ENCODE peak calls at places on chromosomes 12 and 14, in four cellular contexts. M is endothelial cell, D is prostate gland, Z is upper lobe of left lung. P is an unnamed sample.
A peak's percentile ranks its signal among the peaks of the same experiment; 100 is the strongest.

GRCh38 chr12:22935090-22935489 is 310.1 kb downstream of the ETNK1 start:
- DNase-seq in D (no peak), Z (no peak), M (no peak), P (no peak)

GRCh38 chr12:88764781-88765470 is 184.7 kb upstream of the KITLG start:
- DNase-seq in D (no peak), Z (no peak), M (no peak), P (no peak)

GRCh38 chr12:30850684-30851083 is 75.9 kb upstream of the TSPAN11 start:
- DNase-seq in Z (no peak), D (no peak), M (no peak), P (no peak)

GRCh38 chr12:108341356-108341755 is 2.2 kb upstream of the CMKLR1 start:
- DNase-seq in Z (no peak), D (no peak), M (no peak), P (no peak)

GRCh38 chr12:126772171-126772864 is 1494.7 kb upstream of the TMEM132C start:
- DNase-seq in M (no peak), D (no peak), Z (no peak), P (no peak)

GRCh38 chr12:111405856-111406473 is at the start of gene SH2B3:
- DNase-seq in Z (no peak), M (no peak), D (no peak), P (no peak)

GRCh38 chr14:90678420-90678819 is 137.8 kb downstream of the TTC7B start:
- DNase-seq in M (no peak), Z (no peak), D (no peak), P (no peak)

GRCh38 chr12:122088181-122088810 is 9.7 kb downstream of the MLXIP start:
- DNase-seq in Z (no peak), D (no peak), M (no peak), P (no peak)

GRCh38 chr12:6214633-6215032 is 14.4 kb downstream of the CD9 start:
- DNase-seq in Z (no peak), M (no peak), D (no peak), P (no peak)

GRCh38 chr14:55267816-55268215 is 3.4 kb upstream of the FBXO34 start:
- DNase-seq in D (no peak), M (no peak), Z (peak; percentile 68), P (no peak)

GRCh38 chr12:95942532-95943230 is at the start of gene CCDC38:
- DNase-seq in Z (peak; percentile 87), D (peak; percentile 80), M (peak; percentile 20), P (peak; percentile 67)

GRCh38 chr12:4900327-4900726 is 9.4 kb upstream of the KCNA1 start:
- DNase-seq in M (no peak), Z (no peak), D (no peak), P (no peak)

GRCh38 chr14:94536836-94537235 is 24.4 kb upstream of the SERPINA4 start:
- DNase-seq in Z (no peak), D (no peak), M (no peak), P (no peak)

GRCh38 chr14:26478967-26479366 is 118.9 kb downstream of the NOVA1 start:
- DNase-seq in Z (no peak), M (no peak), D (no peak), P (no peak)

GRCh38 chr14:96461950-96462798 is 40.0 kb upstream of the PAPOLA start:
- DNase-seq in D (no peak), Z (no peak), M (no peak), P (no peak)

GRCh38 chr14:31090872-31091764 is 64.9 kb upstream of the STRN3 start:
- DNase-seq in M (no peak), D (peak; percentile 70), Z (peak; percentile 75), P (no peak)

GRCh38 chr14:94677747-94678146 is 65.6 kb downstream of the SERPINA3 start:
- DNase-seq in D (no peak), Z (peak; percentile 5), M (no peak), P (no peak)

GRCh38 chr14:51848120-51848519 is 12.3 kb upstream of the GNG2 start:
- DNase-seq in Z (no peak), D (no peak), M (no peak), P (no peak)

GRCh38 chr12:24875014-24875413 is 73.9 kb downstream of the BCAT1 start:
- DNase-seq in Z (no peak), D (no peak), M (no peak), P (no peak)

GRCh38 chr12:87661770-87662402 is 367.3 kb downstream of the C12orf50 start:
- DNase-seq in Z (no peak), D (no peak), M (no peak), P (no peak)

GRCh38 chr12:64598831-64599230 is 11.5 kb upstream of the RASSF3 start:
- DNase-seq in D (no peak), M (no peak), Z (no peak), P (no peak)

GRCh38 chr12:94622475-94622874 is 27.9 kb downstream of the TMCC3 start:
- DNase-seq in Z (no peak), M (no peak), D (no peak), P (no peak)

GRCh38 chr14:61644834-61645233 is 50.5 kb upstream of the HIF1A start:
- DNase-seq in M (no peak), D (no peak), Z (no peak), P (no peak)

GRCh38 chr12:52090291-52090690 is 10.8 kb downstream of the SMIM41 start:
- DNase-seq in M (no peak), Z (no peak), D (no peak), P (no peak)

GRCh38 chr14:72512925-72513324 is 381.0 kb downstream of the DPF3 start:
- DNase-seq in Z (no peak), M (no peak), D (no peak), P (no peak)

GRCh38 chr12:100460702-100461101 is 13.0 kb upstream of the NR1H4 start:
- DNase-seq in Z (no peak), M (no peak), D (no peak), P (no peak)

GRCh38 chr14:90087433-90087832 is 25.6 kb downstream of the KCNK13 start:
- DNase-seq in D (no peak), Z (peak; percentile 74), M (no peak), P (no peak)

GRCh38 chr14:44988694-44989093 is 26.7 kb downstream of the TOGARAM1 start:
- DNase-seq in Z (peak; percentile 28), M (no peak), D (no peak), P (no peak)

GRCh38 chr14:61712137-61712536 is 16.8 kb downstream of the HIF1A start:
- DNase-seq in D (no peak), Z (no peak), M (no peak), P (no peak)

GRCh38 chr12:23139026-23139425 is 514.1 kb downstream of the ETNK1 start:
- DNase-seq in M (no peak), Z (no peak), D (no peak), P (no peak)

GRCh38 chr12:119593578-119594398 is at the start of gene TMEM233:
- DNase-seq in Z (no peak), D (no peak), M (peak; percentile 42), P (no peak)

GRCh38 chr14:26104686-26105085 is 493.1 kb downstream of the NOVA1 start:
- DNase-seq in M (no peak), D (no peak), Z (no peak), P (no peak)

GRCh38 chr12:115710104-115710564 is 567.4 kb downstream of the MED13L start:
- DNase-seq in M (no peak), D (peak; percentile 25), Z (no peak), P (no peak)

GRCh38 chr12:65825573-65826512 is 1.6 kb downstream of the HMGA2 start:
- DNase-seq in D (no peak), Z (no peak), M (peak; percentile 60), P (peak; percentile 15)

GRCh38 chr12:69996276-69996675 is 171.2 kb downstream of the MYRFL start:
- DNase-seq in M (no peak), Z (no peak), D (no peak), P (no peak)

GRCh38 chr12:47651368-47652254 is 54.2 kb downstream of the RPAP3 start:
- DNase-seq in M (peak; percentile 40), Z (peak; percentile 80), D (peak; percentile 43), P (no peak)
- TF ChIP-seq CTCF in M (peak; percentile 72), Z (peak; percentile 80), D (peak; percentile 36), P (no peak)

GRCh38 chr12:1880153-1880845 is 38.2 kb downstream of the CACNA2D4 start:
- DNase-seq in Z (no peak), D (no peak), M (no peak), P (no peak)
- TF ChIP-seq CTCF in Z (no peak), D (no peak), M (no peak), P (no peak)

GRCh38 chr12:83823386-83824045 is 1089.1 kb downstream of the SLC6A15 start:
- DNase-seq in Z (no peak), M (peak; percentile 78), D (no peak), P (no peak)
- TF ChIP-seq CTCF in Z (peak; percentile 13), M (peak; percentile 54), D (no peak), P (no peak)

DNA sequence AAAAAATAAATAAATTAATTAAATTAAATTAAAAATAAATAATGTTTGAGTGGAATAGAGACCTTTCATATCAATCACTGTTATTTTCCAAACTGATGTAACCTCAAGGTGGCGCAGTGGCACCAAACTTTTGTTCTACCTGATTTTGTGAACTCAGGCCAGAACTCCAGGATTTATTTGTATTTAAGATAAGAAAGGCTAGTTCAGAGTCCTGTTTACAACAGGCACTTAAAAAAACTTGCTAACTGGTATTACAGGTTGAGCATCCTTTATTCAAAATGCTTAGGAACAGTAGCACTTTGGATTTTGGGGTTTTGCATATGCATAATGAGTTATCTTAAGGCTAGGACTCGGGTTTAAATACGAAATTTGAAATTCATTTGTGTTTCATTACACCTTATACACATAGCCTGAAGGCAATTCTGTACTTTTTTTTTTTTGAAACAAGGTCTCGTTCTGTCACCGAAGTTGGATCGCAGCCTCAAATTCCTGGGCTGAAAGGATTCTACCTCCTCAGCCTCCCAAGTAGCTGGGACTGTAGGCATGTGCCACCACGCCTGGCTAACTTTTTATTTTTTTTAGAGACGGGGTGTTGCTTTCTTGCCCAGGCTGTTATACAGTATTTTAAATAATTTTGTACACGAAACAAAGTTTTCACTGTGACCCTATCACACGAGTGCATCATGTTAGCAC is 32.4 kb downstream of the YY1 start:
- DNase-seq in M (no peak), D (peak; percentile 88), Z (peak; percentile 50), P (no peak)
- TF ChIP-seq CTCF in M (peak; percentile 52), D (peak; percentile 32), Z (peak; percentile 54), P (no peak)

DNA sequence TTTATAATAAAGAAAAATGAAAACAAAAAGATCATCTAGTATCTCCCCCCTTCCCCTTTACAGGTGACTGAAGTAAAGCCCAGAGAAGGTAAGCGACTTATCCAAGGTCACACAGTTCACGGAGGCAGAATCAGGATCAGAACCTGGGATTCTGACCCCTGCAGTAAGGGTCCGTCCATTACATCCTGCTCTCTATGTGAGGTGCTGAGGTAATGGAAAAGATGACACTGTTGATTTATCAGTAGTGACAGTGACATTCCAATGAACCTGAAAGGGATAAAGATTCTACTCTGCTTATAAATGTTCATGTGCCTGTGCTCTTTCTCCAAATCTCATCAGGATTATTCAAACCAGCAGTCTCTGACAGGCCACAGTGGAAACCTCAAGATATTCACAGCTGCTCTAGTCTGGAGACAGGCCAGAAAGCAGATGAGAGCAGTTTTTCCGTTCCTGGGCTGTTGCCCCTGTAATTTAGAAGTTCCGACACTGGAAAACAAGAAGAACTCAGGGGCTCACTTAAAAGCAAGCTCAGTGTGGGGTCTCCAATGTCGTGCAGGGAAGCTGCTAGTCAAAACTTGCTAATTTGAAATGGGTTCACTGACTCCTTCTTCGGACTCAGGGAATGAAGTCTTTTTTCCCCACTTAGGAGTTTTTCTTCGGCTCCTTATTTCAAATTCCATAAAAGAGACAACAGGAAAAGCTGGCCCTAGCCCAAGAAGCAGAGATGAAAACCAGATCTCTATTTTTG is 131.7 kb upstream of the EEA1 start:
- DNase-seq in Z (no peak), M (no peak), D (no peak), P (no peak)
- TF ChIP-seq CTCF in Z (no peak), M (no peak), D (no peak), P (no peak)